ENCODE peak calls at places on chromosomes 6 and 20, in five cellular contexts. M, Y, K, T and J are unnamed samples.

GRCh38 chr6:111870751-111871064 is 2.5 kb downstream of the FYN start:
- DNase-seq in M (no peak), Y (no peak), K (no peak), T (no peak), J (peak; percentile 63)

GRCh38 chr20:37915800-37916570 is 13.1 kb downstream of the VSTM2L start:
- DNase-seq in M (no peak), Y (no peak), K (no peak), T (no peak), J (peak; percentile 40)

GRCh38 chr20:36677422-36677771 is 31.4 kb upstream of the SLA2 start:
- DNase-seq in M (no peak), Y (no peak), K (no peak), T (no peak), J (no peak)

GRCh38 chr6:163554663-163555062 is 140.1 kb downstream of the QKI start:
- DNase-seq in M (peak; percentile 64), Y (no peak), K (no peak), T (no peak), J (peak; percentile 66)

GRCh38 chr6:39366875-39367618 is 44.5 kb upstream of the KCNK16 start:
- DNase-seq in M (no peak), Y (no peak), K (no peak), T (no peak), J (no peak)

GRCh38 chr6:77607004-77607403 is 45.8 kb upstream of the MEI4 start:
- DNase-seq in M (no peak), Y (no peak), K (no peak), T (no peak), J (no peak)

GRCh38 chr6:9236443-9236842 is 801.1 kb upstream of the SLC35B3 start:
- DNase-seq in M (no peak), Y (no peak), K (no peak), T (no peak), J (no peak)

GRCh38 chr6:47477497-47478232 is at the start of gene CD2AP:
- DNase-seq in M (peak; percentile 91), Y (peak; percentile 81), K (peak; percentile 65), T (peak; percentile 83), J (peak; percentile 84)

GRCh38 chr6:151807513-151808330 is at the start of gene ESR1:
- DNase-seq in M (peak; percentile 16), Y (peak; percentile 57), K (no peak), T (peak; percentile 29), J (no peak)

GRCh38 chr6:62393608-62394007 is 107.6 kb upstream of the KHDRBS2 start:
- DNase-seq in M (no peak), Y (peak; percentile 66), K (no peak), T (peak; percentile 21), J (no peak)

GRCh38 chr20:41352106-41352505 is 11.5 kb downstream of the LPIN3 start:
- DNase-seq in M (peak; percentile 40), Y (no peak), K (no peak), T (no peak), J (no peak)

GRCh38 chr20:47843886-47844567 is 58.7 kb upstream of the SULF2 start:
- DNase-seq in M (no peak), Y (peak; percentile 47), K (no peak), T (no peak), J (peak; percentile 28)

GRCh38 chr6:280775-281468 is 11.4 kb upstream of the DUSP22 start:
- DNase-seq in M (no peak), Y (no peak), K (no peak), T (no peak), J (no peak)

GRCh38 chr20:63747622-63748355 is 8.2 kb downstream of the SLC2A4RG start:
- DNase-seq in M (no peak), Y (no peak), K (no peak), T (no peak), J (no peak)

GRCh38 chr6:2999005-2999620 is 581 bp upstream of the NQO2 start:
- DNase-seq in M (no peak), Y (no peak), K (no peak), T (no peak), J (peak; percentile 93)

GRCh38 chr20:14142171-14142570 is 146.9 kb downstream of the MACROD2 start:
- DNase-seq in M (peak; percentile 70), Y (peak; percentile 56), K (peak; percentile 2), T (peak; percentile 46), J (peak; percentile 47)

GRCh38 chr6:107699191-107700015 is 124.7 kb downstream of the SCML4 start:
- DNase-seq in M (no peak), Y (no peak), K (no peak), T (no peak), J (no peak)

GRCh38 chr6:21633511-21634109 is 40.1 kb downstream of the SOX4 start:
- DNase-seq in M (no peak), Y (no peak), K (no peak), T (no peak), J (no peak)

GRCh38 chr20:49694450-49695071 is 19.1 kb downstream of the B4GALT5 start:
- DNase-seq in M (no peak), Y (no peak), K (no peak), T (no peak), J (no peak)

GRCh38 chr20:36066777-36067176 is 87.8 kb upstream of the EPB41L1 start:
- DNase-seq in M (no peak), Y (no peak), K (no peak), T (no peak), J (no peak)

GRCh38 chr6:145863988-145864616 is 49.5 kb upstream of the FBXO30 start:
- DNase-seq in M (no peak), Y (no peak), K (no peak), T (no peak), J (no peak)

GRCh38 chr6:127481628-127482027 is 22.4 kb upstream of the KIAA0408 start:
- DNase-seq in M (no peak), Y (no peak), K (no peak), T (no peak), J (no peak)

GRCh38 chr6:113873043-113873667 is 16.0 kb downstream of the MARCKS start:
- DNase-seq in M (no peak), Y (no peak), K (no peak), T (no peak), J (peak; percentile 88)

GRCh38 chr6:44222486-44222986 is 859 bp upstream of the SLC29A1 start:
- DNase-seq in M (no peak), Y (no peak), K (no peak), T (no peak), J (no peak)

GRCh38 chr20:2742934-2743559 is 50.5 kb downstream of the EBF4 start:
- DNase-seq in M (peak; percentile 89), Y (peak; percentile 57), K (no peak), T (peak; percentile 62), J (peak; percentile 73)

GRCh38 chr6:25278914-25279747 is at the start of gene CARMIL1:
- DNase-seq in M (peak; percentile 89), Y (peak; percentile 56), K (no peak), T (peak; percentile 53), J (peak; percentile 54)

GRCh38 chr20:43583982-43584432 is 6.7 kb upstream of the IFT52 start:
- DNase-seq in M (no peak), Y (no peak), K (no peak), T (no peak), J (peak; percentile 95)

GRCh38 chr6:152948150-152948768 is 34.6 kb downstream of the FBXO5 start:
- DNase-seq in M (peak; percentile 52), Y (no peak), K (no peak), T (no peak), J (peak; percentile 54)

GRCh38 chr6:7146079-7146828 is 38.5 kb downstream of the RREB1 start:
- DNase-seq in M (no peak), Y (no peak), K (no peak), T (no peak), J (peak; percentile 84)

GRCh38 chr6:11392778-11393507 is 144.6 kb upstream of the TMEM170B start:
- DNase-seq in M (no peak), Y (no peak), K (no peak), T (no peak), J (peak; percentile 100)

GRCh38 chr6:105484238-105485161 is 81.6 kb upstream of the PREP start:
- DNase-seq in M (peak; percentile 31), Y (peak; percentile 22), K (no peak), T (no peak), J (peak; percentile 41)

GRCh38 chr20:36312724-36313441 is 6.7 kb downstream of the DLGAP4 start:
- DNase-seq in M (no peak), Y (no peak), K (no peak), T (no peak), J (no peak)

GRCh38 chr6:137342607-137343186 is 123.5 kb upstream of the IFNGR1 start:
- DNase-seq in M (peak; percentile 22), Y (no peak), K (no peak), T (no peak), J (no peak)
- TF ChIP-seq SUZ12 in M (no peak), Y (no peak), K (no peak), T (no peak), J (no peak)

DNA sequence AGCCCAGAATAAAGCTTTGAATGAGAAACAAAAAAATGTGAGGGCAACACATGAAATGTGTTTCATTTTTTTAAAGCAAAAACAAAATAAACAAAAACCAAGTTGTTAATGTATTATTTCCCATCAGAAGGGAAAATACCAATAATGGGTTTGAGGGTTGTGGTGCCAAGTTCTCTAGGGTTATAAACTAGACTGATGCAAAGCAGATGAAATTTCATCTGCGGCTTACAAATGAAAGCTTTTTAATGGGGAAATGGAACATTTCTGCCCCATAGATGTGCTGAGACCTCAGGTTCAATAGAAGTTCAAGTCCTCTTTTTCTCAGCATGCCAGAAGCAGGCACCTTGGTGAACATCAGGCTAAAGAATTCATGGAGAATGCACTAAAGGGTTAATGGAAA is 121.7 kb upstream of the MCHR2 start:
- DNase-seq in M (no peak), Y (no peak), K (no peak), T (no peak), J (no peak)
- TF ChIP-seq SUZ12 in M (no peak), Y (no peak), K (no peak), T (no peak), J (no peak)

DNA sequence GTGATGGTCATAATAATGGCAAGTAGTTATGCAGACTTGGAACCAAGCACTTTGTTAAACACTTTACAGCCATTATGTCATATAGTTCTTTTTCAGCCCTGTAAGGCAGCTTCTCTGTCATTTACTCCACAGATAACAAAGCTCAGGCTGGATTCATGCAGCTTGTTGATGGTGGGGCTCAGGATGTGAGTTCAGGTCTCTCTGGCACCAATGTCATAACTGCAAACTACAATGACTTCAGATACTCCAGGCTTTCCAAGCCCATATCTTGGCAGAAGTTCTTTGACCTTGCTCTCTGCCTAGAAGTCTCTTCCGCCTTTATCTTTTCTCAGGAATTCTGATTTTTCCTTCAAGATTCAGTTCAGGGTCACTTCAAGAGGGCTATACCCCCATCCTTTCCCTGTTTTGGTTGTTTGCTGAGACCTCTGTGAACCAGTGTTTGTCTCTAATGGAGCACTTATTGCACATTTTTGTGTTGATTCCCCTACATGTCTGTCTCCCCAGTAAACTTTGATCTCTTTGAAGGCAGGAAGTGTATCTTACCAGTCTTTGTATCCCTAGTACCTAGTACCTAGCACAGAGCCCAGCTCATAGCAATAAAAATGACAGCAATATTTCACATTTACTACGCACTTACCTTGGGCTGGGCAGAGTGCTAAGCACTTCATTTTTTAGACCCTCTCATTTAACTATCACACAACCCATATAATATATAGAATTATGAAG is 19.7 kb upstream of the EFHC1 start:
- DNase-seq in M (no peak), Y (no peak), K (no peak), T (no peak), J (peak; percentile 68)
- TF ChIP-seq SUZ12 in M (no peak), Y (no peak), K (no peak), T (no peak), J (no peak)

DNA sequence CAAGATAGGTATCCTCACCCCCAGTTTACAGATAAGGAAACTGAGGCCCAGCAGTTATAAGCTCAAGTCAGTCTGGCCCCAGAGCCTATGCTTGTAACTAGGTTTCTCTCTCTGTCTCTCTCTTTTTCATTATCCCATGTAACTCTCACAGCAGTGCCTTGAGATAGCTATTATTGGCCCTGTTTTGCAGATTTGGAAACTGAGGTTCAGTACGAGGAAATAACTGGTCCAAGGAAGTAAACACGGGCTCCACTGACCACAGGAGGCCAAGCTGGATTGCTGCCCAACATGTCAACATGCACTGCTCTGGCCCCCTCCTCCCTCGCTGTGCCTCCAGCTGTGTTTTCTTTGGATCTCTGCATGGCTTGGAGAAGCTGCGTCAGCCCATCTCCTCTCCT is 7.6 kb upstream of the PLTP start:
- DNase-seq in M (no peak), Y (no peak), K (no peak), T (no peak), J (no peak)
- TF ChIP-seq SUZ12 in M (no peak), Y (no peak), K (no peak), T (no peak), J (no peak)